ENCODE peak calls at places on chromosomes 7 and 10, in five cellular contexts. W is heart left ventricle, B is transverse colon, O is esophagus squamous epithelium, Y is HCT116. J is an unnamed sample.

GRCh38 chr7:99314504-99314903 is 11.2 kb upstream of the ARPC1A start:
- DNase-seq in W (no peak), B (peak; percentile 75), O (no peak), Y (no peak), J (no peak)

GRCh38 chr7:33789871-33790270 is 115.5 kb upstream of the BMPER start:
- DNase-seq in W (no peak), B (no peak), O (no peak), Y (no peak), J (no peak)

GRCh38 chr7:158706710-158707590 is 2.3 kb upstream of the NCAPG2 start:
- DNase-seq in W (no peak), B (no peak), O (no peak), Y (no peak), J (no peak)

GRCh38 chr7:100191775-100192174 is 14.1 kb downstream of the STAG3 start:
- DNase-seq in W (no peak), B (no peak), O (no peak), Y (no peak), J (no peak)

GRCh38 chr10:6912424-6912823 is 332.3 kb upstream of the PRKCQ start:
- DNase-seq in W (peak; percentile 32), B (no peak), O (no peak), Y (no peak), J (peak; percentile 44)

GRCh38 chr10:49081532-49082275 is 33.6 kb downstream of the VSTM4 start:
- DNase-seq in W (peak; percentile 47), B (no peak), O (no peak), Y (no peak), J (peak; percentile 75)

GRCh38 chr7:10931161-10931560 is 42.5 kb upstream of the PHF14 start:
- DNase-seq in W (no peak), B (no peak), O (no peak), Y (no peak), J (no peak)

GRCh38 chr7:105775580-105775979 is 100.8 kb downstream of the ATXN7L1 start:
- DNase-seq in W (no peak), B (no peak), O (no peak), Y (no peak), J (no peak)

GRCh38 chr7:86978804-86979506 is 80.5 kb downstream of the ELAPOR2 start:
- DNase-seq in W (no peak), B (no peak), O (no peak), Y (no peak), J (no peak)

GRCh38 chr7:65307651-65308299 is 65.9 kb upstream of the ZNF92 start:
- DNase-seq in W (peak; percentile 33), B (peak; percentile 8), O (no peak), Y (peak; percentile 34), J (peak; percentile 35)

GRCh38 chr7:103127006-103127405 is 21.9 kb downstream of the NAPEPLD start:
- DNase-seq in W (no peak), B (no peak), O (no peak), Y (no peak), J (no peak)

GRCh38 chr10:79289801-79290200 is 57.5 kb upstream of the PPIF start:
- DNase-seq in W (no peak), B (peak; percentile 49), O (no peak), Y (no peak), J (no peak)

GRCh38 chr10:89706011-89706410 is 4.6 kb downstream of the KIF20B start:
- DNase-seq in W (no peak), B (no peak), O (no peak), Y (no peak), J (no peak)

GRCh38 chr7:73308665-73309214 is at the start of gene NSUN5:
- DNase-seq in W (peak; percentile 89), B (peak; percentile 94), O (peak; percentile 33), Y (peak; percentile 68), J (peak; percentile 83)

GRCh38 chr7:94431620-94432295 is 37.1 kb downstream of the COL1A2 start:
- DNase-seq in W (no peak), B (no peak), O (no peak), Y (no peak), J (no peak)

GRCh38 chr10:119859422-119860258 is 13.0 kb downstream of the MCMBP start:
- DNase-seq in W (no peak), B (no peak), O (no peak), Y (peak; percentile 59), J (no peak)

GRCh38 chr7:96314402-96315108 is 7.3 kb downstream of the SLC25A13 start:
- DNase-seq in W (no peak), B (no peak), O (no peak), Y (no peak), J (no peak)

GRCh38 chr7:27905951-27906350 is 166.0 kb downstream of the TAX1BP1 start:
- DNase-seq in W (no peak), B (no peak), O (no peak), Y (no peak), J (no peak)

GRCh38 chr7:15481127-15481526 is 80.7 kb downstream of the AGMO start:
- DNase-seq in W (no peak), B (no peak), O (no peak), Y (no peak), J (no peak)

GRCh38 chr7:41103331-41103730 is 599.6 kb downstream of the INHBA start:
- DNase-seq in W (no peak), B (no peak), O (no peak), Y (no peak), J (no peak)

GRCh38 chr7:44278451-44279161 is 46.8 kb downstream of the CAMK2B start:
- DNase-seq in W (peak; percentile 23), B (peak; percentile 3), O (no peak), Y (no peak), J (peak; percentile 13)

GRCh38 chr7:44162785-44163395 is 21.8 kb upstream of the MYL7 start:
- DNase-seq in W (no peak), B (no peak), O (no peak), Y (no peak), J (no peak)

GRCh38 chr7:4683884-4684565 is 1.9 kb downstream of the FOXK1 start:
- DNase-seq in W (peak; percentile 68), B (peak; percentile 63), O (no peak), Y (no peak), J (peak; percentile 53)

GRCh38 chr7:128247108-128247507 is 6.0 kb downstream of the LEP start:
- DNase-seq in W (no peak), B (no peak), O (no peak), Y (no peak), J (no peak)

GRCh38 chr10:68989317-68989990 is 851 bp downstream of the KIFBP start:
- DNase-seq in W (no peak), B (no peak), O (no peak), Y (no peak), J (no peak)

GRCh38 chr10:124522903-124523260 is 61.3 kb downstream of the LHPP start:
- DNase-seq in W (no peak), B (peak; percentile 51), O (no peak), Y (no peak), J (no peak)

GRCh38 chr7:132112632-132113031 is 463.6 kb downstream of the PLXNA4 start:
- DNase-seq in W (no peak), B (no peak), O (no peak), Y (no peak), J (no peak)

GRCh38 chr7:155276800-155277375 is 20.8 kb upstream of the INSIG1 start:
- DNase-seq in W (no peak), B (no peak), O (no peak), Y (no peak), J (no peak)

GRCh38 chr7:16594061-16594460 is 51.5 kb downstream of the ANKMY2 start:
- DNase-seq in W (no peak), B (no peak), O (no peak), Y (no peak), J (no peak)

GRCh38 chr7:2928613-2929311 is 84.7 kb upstream of the GNA12 start:
- DNase-seq in W (no peak), B (no peak), O (no peak), Y (no peak), J (no peak)

GRCh38 chr10:11757452-11757819 is 15.3 kb downstream of the ECHDC3 start:
- DNase-seq in W (peak; percentile 73), B (no peak), O (no peak), Y (no peak), J (peak; percentile 81)

GRCh38 chr7:70408477-70408876 is 723.5 kb upstream of the GALNT17 start:
- DNase-seq in W (no peak), B (no peak), O (no peak), Y (no peak), J (no peak)

GRCh38 chr7:130432886-130433285 is 7.9 kb downstream of the CEP41 start:
- DNase-seq in W (no peak), B (no peak), O (no peak), Y (no peak), J (no peak)

GRCh38 chr7:1200045-1200444 is 32.6 kb upstream of the UNCX start:
- DNase-seq in W (no peak), B (no peak), O (no peak), Y (no peak), J (peak; percentile 39)

GRCh38 chr10:115402690-115403089 is 309.5 kb downstream of the ATRNL1 start:
- DNase-seq in W (no peak), B (no peak), O (no peak), Y (no peak), J (no peak)

GRCh38 chr7:2886900-2887299 is 42.8 kb upstream of the GNA12 start:
- DNase-seq in W (no peak), B (peak; percentile 45), O (peak; percentile 22), Y (peak; percentile 73), J (peak; percentile 67)

GRCh38 chr10:70990661-70991060 is 102.3 kb upstream of the PCBD1 start:
- DNase-seq in W (peak; percentile 10), B (no peak), O (no peak), Y (no peak), J (no peak)
- H3K27me3 ChIP-seq in W (no peaks in the 10 kb centered on the region), B (no peaks in the 10 kb centered on the region), O (peaks cover 1% of the 10 kb centered on the region), Y (peaks cover 23% of the 10 kb centered on the region), J (no peaks in the 10 kb centered on the region)

GRCh38 chr7:9718071-9718470 is 1255.6 kb upstream of the PHF14 start:
- DNase-seq in W (no peak), B (no peak), O (no peak), Y (no peak), J (no peak)
- H3K9me3 ChIP-seq in W (no peaks in the 10 kb centered on the region), B (no peaks in the 10 kb centered on the region), O (no peaks in the 10 kb centered on the region), Y (no peaks in the 10 kb centered on the region), J (no peaks in the 10 kb centered on the region)

DNA sequence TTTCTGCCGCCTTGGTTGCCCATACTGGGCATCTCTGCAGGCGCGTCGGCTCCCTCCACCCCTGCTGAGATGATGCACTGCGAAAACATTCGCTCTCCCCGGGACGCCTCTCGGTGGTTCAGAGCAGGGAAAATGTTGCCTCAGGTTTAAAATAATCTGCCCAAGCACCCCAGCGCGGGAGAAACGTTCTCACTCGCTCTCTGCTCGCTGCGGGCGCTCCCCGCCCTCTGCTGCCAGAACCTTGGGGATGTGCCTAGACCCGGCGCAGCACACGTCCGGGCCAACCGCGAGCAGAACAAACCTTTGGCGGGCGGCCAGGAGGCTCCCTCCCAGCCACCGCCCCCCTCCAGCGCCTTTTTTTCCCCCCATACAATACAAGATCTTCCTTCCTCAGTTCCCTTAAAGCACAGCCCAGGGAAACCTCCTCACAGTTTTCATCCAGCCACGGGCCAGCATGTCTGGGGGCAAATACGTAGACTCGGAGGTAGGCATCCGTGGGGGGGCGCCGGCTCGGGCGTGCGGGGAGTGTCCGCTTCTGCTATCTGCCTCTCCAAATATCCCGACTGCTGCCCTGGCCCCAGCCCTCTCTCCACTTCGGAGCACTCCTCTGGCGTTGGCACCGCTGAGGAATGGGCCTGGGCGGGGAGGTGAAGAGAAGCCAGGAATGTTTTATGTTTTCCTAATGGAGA is at the start of gene CAV1:
- DNase-seq in W (peak; percentile 94), B (peak; percentile 79), O (no peak), Y (peak; percentile 92), J (peak; percentile 89)
- TF ChIP-seq POLR2A in W (peak; percentile 67), B (peak; percentile 49), O (peak; percentile 68), Y (no peak), J (peak; percentile 20)

GRCh38 chr10:27628631-27629030 is 117.0 kb downstream of the MKX start:
- DNase-seq in W (no peak), B (no peak), O (no peak), Y (no peak), J (no peak)
- H3K27me3 ChIP-seq in W (no peaks in the 10 kb centered on the region), B (no peaks in the 10 kb centered on the region), O (no peaks in the 10 kb centered on the region), Y (no peaks in the 10 kb centered on the region), J (no peaks in the 10 kb centered on the region)

J was measured in ovary.